ENCODE peak calls at places on chromosome 5, in four cellular contexts. S is A549, E is upper lobe of left lung, O is heart right ventricle. A is an unnamed sample.

GRCh38 chr5:68757813-68758212 is 336.0 kb upstream of the SLC30A5 start:
- DNase-seq in S (no peak), E (no peak), O (no peak), A (no peak)

GRCh38 chr5:96734871-96735325 is 72.7 kb downstream of the CAST start:
- DNase-seq in E (no peak), S (no peak), O (no peak), A (no peak)

GRCh38 chr5:125480901-125481300 is 734.5 kb upstream of the ZNF608 start:
- DNase-seq in S (no peak), E (no peak), O (no peak), A (no peak)

GRCh38 chr5:145903113-145903512 is 30.3 kb upstream of the GRXCR2 start:
- DNase-seq in S (peak; percentile 18), O (no peak), E (no peak), A (no peak)

GRCh38 chr5:172453986-172454354 is 355 bp downstream of the SH3PXD2B start:
- DNase-seq in O (peak; percentile 57), E (no peak), S (no peak), A (peak; percentile 72)

GRCh38 chr5:115551415-115551814 is 6.8 kb upstream of the FEM1C start:
- DNase-seq in S (no peak), O (no peak), E (no peak), A (no peak)

GRCh38 chr5:19886123-19886921 is 101.7 kb downstream of the CDH18 start:
- DNase-seq in S (no peak), E (no peak), O (no peak), A (no peak)

GRCh38 chr5:110549301-110549700 is 177.2 kb downstream of the TMEM232 start:
- DNase-seq in O (no peak), S (no peak), E (no peak), A (no peak)

GRCh38 chr5:91146905-91147600 is 236.1 kb downstream of the ARRDC3 start:
- DNase-seq in E (no peak), S (no peak), O (no peak), A (no peak)

GRCh38 chr5:164746723-164747122 is 1241.3 kb downstream of the MAT2B start:
- DNase-seq in E (no peak), S (no peak), O (no peak), A (no peak)

GRCh38 chr5:147403659-147404640 is 105.9 kb downstream of the DPYSL3 start:
- DNase-seq in E (peak; percentile 50), O (peak; percentile 40), S (peak; percentile 48), A (no peak)

GRCh38 chr5:108801301-108801700 is 53.6 kb downstream of the FER start:
- DNase-seq in O (no peak), S (no peak), E (no peak), A (no peak)

GRCh38 chr5:124310453-124310852 is 436.0 kb downstream of the ZNF608 start:
- DNase-seq in S (no peak), E (no peak), O (no peak), A (no peak)

GRCh38 chr5:141889282-141889871 is 11.2 kb upstream of the PCDH1 start:
- DNase-seq in E (no peak), S (no peak), O (no peak), A (peak; percentile 13)
- TF ChIP-seq CTCF in E (no peak), S (peak; percentile 51), O (no peak), A (no peak)

DNA sequence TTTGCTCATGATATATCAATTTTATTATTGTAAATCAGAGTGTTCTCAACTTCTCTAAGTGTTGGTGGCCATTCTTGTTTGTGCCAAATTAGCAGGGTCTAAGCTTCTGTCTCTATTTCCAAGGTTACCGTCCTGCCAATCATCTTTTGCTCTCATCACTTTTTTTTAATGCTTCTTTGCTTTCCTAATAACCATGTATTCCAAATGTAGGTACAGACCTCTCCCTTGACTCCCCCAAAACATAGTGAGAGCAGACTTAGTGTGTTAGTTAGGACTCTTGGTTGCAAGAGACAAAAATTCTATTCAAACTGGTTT is 17.9 kb upstream of the DCP2 start:
- DNase-seq in O (no peak), S (no peak), E (no peak), A (no peak)
- TF ChIP-seq CTCF in O (no peak), S (no peak), E (no peak), A (no peak)

GRCh38 chr5:61163905-61164304 is 1.6 kb upstream of the SMIM15 start:
- DNase-seq in O (no peak), E (no peak), S (no peak), A (no peak)

GRCh38 chr5:61162832-61163567 is 732 bp upstream of the SMIM15 start:
- DNase-seq in O (no peak), E (no peak), S (peak; percentile 54), A (no peak)

GRCh38 chr5:61171479-61171878 is 9.2 kb upstream of the SMIM15 start:
- DNase-seq in S (no peak), E (no peak), O (no peak), A (no peak)

GRCh38 chr5:61168951-61169350 is 6.7 kb upstream of the SMIM15 start:
- DNase-seq in E (no peak), S (no peak), O (no peak), A (no peak)

DNA sequence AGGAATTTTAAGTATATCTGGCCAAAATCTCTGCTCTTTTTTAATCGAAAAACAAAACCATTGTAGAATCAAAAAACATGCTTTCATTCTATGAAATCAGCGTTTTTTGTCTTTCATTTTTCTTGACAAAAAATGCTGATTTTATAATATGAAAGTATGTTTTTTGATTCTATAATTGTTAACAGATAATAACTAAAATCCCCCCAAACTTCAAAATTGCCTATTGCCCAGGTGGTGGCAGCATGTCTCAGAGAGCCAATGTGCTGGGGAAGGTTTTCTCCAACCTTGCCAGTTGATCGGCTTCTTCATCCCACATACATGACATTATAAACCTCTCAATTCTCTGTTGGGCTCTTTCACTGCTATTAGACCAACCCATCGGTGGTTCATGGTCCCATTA is 5.1 kb upstream of the SMIM15 start:
- DNase-seq in O (no peak), E (no peak), S (peak; percentile 24), A (no peak)
- TF ChIP-seq CTCF in O (no peak), E (no peak), S (peak; percentile 77), A (no peak)

GRCh38 chr5:18789216-18789615 is 1155.0 kb downstream of the TAF11L14 start:
- DNase-seq in E (no peak), S (no peak), O (no peak), A (no peak)
- TF ChIP-seq CTCF in E (no peak), S (no peak), O (no peak), A (no peak)

GRCh38 chr5:131305906-131306305 is 42.1 kb downstream of the CDC42SE2 start:
- DNase-seq in S (no peak), E (no peak), O (no peak), A (no peak)

GRCh38 chr5:131305138-131305650 is 41.3 kb downstream of the CDC42SE2 start:
- DNase-seq in S (no peak), E (no peak), O (no peak), A (no peak)

GRCh38 chr5:131303537-131303936 is 39.7 kb downstream of the CDC42SE2 start:
- DNase-seq in E (no peak), S (no peak), O (no peak), A (no peak)

GRCh38 chr5:131304414-131304813 is 40.6 kb downstream of the CDC42SE2 start:
- DNase-seq in O (no peak), S (no peak), E (no peak), A (no peak)

DNA sequence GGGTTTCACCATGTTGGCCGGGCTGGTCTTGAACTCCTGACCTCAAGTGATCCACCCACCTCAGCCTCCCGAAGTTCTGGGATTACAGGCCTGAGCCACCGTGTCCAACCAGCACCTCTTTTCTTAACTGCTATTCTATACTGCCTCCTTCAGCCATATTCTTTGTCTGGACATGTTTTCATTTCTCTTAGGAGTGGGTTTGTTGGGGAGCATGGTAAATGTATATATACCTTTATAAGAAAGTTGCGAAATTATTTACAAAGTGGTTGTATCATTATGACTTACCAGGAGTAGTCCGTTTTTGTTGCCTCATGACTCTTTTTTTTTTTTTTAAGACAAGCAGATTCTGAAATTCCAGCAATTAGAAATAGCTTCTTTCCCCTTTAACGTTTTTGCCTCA is 38.7 kb downstream of the CDC42SE2 start:
- DNase-seq in S (no peak), E (no peak), O (no peak), A (no peak)
- TF ChIP-seq CTCF in S (no peak), E (no peak), O (no peak), A (no peak)

GRCh38 chr5:141825836-141826560 is 52.2 kb downstream of the PCDH1 start:
- DNase-seq in S (peak; percentile 69), O (no peak), E (no peak), A (no peak)
- TF ChIP-seq CTCF in S (peak; percentile 45), O (no peak), E (peak; percentile 26), A (no peak)

A was measured in mesothelial cell of epicardium.